ENCODE peak calls at places on chromosome 18, in five cellular contexts. P, Z, A, V and H are unnamed samples.

GRCh38 chr18:48623468-48624220 is 84.8 kb downstream of the CTIF start:
- DNase-seq in V (peak; percentile 88), P (no peak), A (no peak), Z (no peak), H (no peak)

GRCh38 chr18:78769502-78770113 is 210.0 kb upstream of the SALL3 start:
- DNase-seq in P (no peak), A (peak; percentile 8), V (no peak), Z (no peak), H (no peak)

GRCh38 chr18:51621103-51621969 is 423.9 kb upstream of the MEX3C start:
- DNase-seq in Z (peak; percentile 53), V (peak; percentile 12), A (peak; percentile 60), P (peak; percentile 81), H (peak; percentile 60)

GRCh38 chr18:62436636-62437519 is 85.9 kb upstream of the ZCCHC2 start:
- DNase-seq in A (peak; percentile 81), V (no peak), Z (no peak), P (no peak), H (no peak)

GRCh38 chr18:54852780-54853675 is 24.8 kb downstream of the RAB27B start:
- DNase-seq in V (no peak), A (no peak), P (no peak), Z (no peak), H (no peak)

GRCh38 chr18:62281684-62282083 is 43.4 kb upstream of the TNFRSF11A start:
- DNase-seq in A (no peak), V (peak; percentile 26), Z (no peak), P (no peak), H (no peak)

GRCh38 chr18:51044928-51045587 is 15.0 kb downstream of the SMAD4 start:
- DNase-seq in P (peak; percentile 50), Z (no peak), A (no peak), V (no peak), H (no peak)

GRCh38 chr18:8800041-8800441 is 94.7 kb downstream of the MTCL1 start:
- DNase-seq in P (no peak), A (no peak), Z (no peak), V (peak; percentile 47), H (no peak)

GRCh38 chr18:45923138-45923537 is 44.0 kb downstream of the EPG5 start:
- DNase-seq in Z (no peak), V (no peak), A (no peak), P (no peak), H (no peak)
- H3K36me3 ChIP-seq in Z (peaks cover 80% of the 10 kb centered on the region), V (peaks cover 1% of the 10 kb centered on the region), A (peaks cover 84% of the 10 kb centered on the region), P (no peaks in the 10 kb centered on the region), H (peaks cover 6% of the 10 kb centered on the region)

DNA sequence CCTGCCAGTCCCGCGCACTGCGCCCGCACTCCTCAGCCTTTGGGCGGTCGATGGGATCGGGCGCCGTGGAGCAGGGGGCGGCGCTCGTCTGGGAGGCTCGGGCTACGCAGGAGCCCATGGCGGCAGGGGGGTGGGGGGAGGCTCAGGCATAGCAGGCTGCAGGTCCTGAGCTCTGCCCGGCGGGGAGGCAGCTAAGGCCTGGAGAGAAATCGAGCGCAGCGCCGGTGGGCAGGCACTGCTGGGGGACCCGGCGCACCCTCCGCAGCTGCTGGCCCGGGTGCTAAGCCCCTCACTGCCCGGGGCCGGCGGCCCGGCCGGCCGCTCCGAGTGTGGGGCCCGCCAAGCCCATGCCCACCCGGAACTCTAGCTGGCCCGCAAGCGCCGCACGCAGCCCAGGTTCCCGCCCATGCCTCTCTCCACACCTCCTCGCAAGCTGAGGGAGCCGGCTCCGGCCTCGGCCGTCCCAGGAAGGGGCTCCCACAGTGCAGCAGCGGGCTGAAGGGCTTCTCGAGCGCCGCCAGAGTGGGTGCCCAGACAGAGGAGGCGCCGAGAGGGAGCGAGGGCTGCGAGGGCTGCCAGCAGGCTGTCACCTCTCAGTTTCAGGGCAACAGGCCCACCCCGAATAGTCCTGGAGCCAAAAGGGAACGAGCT is 74.1 kb downstream of the PSMG2 start:
- DNase-seq in Z (no peak), V (no peak), P (no peak), A (no peak), H (no peak)
- H3K4me3 ChIP-seq in Z (no peak overlapping the region), V (peak overlapping the region; percentile 14), P (no peak overlapping the region), A (peak overlapping the region; percentile 24), H (peak overlapping the region; percentile 32)

DNA sequence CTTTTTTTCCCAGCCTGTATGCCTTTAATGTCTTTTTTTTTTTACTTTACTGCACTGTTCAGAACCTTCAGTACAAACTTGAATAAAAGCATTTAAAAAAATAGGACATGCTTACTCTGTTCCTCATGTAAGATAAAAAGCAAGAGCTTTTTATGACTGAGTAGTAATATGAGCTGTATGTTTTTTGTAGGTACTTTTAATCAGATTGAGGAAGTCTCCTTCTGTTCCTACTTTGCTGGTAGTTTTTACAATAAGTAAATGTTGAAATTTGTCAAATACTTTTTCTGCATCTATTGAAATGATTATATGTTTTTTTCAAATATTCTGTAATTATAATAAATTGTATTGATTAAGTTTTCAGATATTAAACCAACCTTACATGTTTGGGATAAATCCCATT is 189.8 kb downstream of the FAM210A start:
- DNase-seq in P (no peak), A (no peak), Z (no peak), V (no peak), H (no peak)
- H3K27me3 ChIP-seq in P (no peaks in the 10 kb centered on the region), A (no peaks in the 10 kb centered on the region), Z (no peaks in the 10 kb centered on the region), V (no peaks in the 10 kb centered on the region), H (no peaks in the 10 kb centered on the region)

GRCh38 chr18:79937103-79937860 is 14.2 kb downstream of the SLC66A2 start:
- DNase-seq in V (no peak), A (peak; percentile 25), Z (no peak), P (no peak), H (no peak)
- H3K36me3 ChIP-seq in V (peaks cover 1% of the 10 kb centered on the region), A (peaks cover 34% of the 10 kb centered on the region), Z (peaks cover 35% of the 10 kb centered on the region), P (no peaks in the 10 kb centered on the region), H (no peaks in the 10 kb centered on the region)

DNA sequence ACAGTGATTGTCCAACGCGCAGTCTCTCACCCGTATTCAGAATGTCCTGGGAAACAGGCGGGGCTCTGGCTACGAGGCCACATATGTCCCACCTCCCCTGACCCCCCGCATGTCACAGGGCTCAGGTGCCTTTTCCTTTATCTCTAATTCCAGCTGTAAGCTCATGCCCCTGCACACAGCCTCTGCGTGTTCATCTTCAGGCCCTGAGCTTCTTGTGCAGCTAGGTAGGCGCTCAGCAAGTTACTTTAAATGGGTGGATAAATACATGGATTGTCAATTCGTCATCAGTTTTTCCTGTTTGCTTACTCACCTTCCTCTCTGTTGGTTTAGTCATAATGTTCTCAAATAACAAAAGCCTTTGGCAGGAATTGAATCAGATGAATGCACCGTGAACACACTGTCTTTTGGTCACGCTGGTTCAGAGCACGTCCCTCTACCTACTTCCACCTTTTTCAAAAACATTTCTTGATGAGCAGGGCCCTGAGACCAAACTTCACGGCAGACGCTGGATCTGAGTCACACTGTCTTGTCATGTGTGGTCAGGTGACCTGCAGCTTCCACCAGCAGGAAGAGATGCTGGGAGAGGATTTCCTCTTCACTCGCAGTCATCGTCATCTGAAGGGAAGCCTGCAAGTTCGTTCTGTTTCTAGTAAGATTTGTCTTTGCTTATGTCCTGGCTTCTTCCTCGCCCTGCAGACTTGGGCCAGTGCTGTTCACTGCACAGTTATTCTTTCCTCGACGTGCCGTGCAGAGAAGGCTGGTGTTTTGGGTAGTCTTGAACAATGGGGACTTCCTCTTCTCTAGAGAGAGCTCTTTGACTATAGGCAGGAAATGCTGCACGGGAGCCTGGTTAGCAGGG is 138.1 kb downstream of the PTGR3 start:
- DNase-seq in V (peak; percentile 91), Z (no peak), P (no peak), A (peak; percentile 84), H (no peak)
- H3K4me3 ChIP-seq in V (no peak overlapping the region), Z (peak overlapping the region; percentile 32), P (no peak overlapping the region), A (peak overlapping the region; percentile 16), H (no peak overlapping the region)

DNA sequence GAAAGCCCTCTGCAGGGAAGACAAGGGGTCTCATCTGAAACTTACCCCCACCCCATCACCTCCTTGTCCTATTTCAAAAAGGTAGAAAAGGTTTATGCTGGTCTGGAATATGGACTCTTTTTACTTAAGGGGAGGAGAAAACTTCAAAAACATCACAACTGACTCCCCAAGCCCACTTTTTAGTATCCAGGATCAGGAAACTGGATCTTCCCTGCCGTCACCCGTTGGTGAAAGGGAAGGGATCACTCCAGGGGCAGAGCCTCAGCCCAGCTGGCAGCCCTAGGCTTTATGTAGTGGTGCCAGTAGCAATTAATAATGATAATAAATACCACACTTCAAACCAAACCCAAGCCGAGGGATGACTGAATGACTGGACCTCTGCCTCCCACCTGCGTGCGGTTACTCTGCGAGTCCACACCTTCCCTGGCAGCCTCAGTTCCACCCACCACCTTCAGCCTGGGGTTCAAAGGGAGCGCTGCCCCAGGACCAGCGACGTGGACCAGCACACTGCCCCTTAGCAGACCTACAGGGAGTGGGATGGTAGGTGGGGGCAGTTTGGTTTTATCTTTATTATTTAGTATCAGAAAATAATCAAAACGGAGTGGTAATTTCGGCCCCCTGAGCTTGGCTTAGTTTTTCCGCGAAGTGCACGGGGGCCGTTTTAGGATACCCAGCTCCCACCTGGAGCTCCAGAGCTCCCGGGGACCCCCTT is 4.9 kb upstream of the GATA6 start:
- DNase-seq in Z (no peak), V (no peak), P (no peak), A (peak; percentile 73), H (peak; percentile 56)
- H3K27me3 ChIP-seq in Z (peaks cover 87% of the 10 kb centered on the region), V (peaks cover 79% of the 10 kb centered on the region), P (peaks cover 100% of the 10 kb centered on the region), A (peaks cover 48% of the 10 kb centered on the region), H (peaks cover 81% of the 10 kb centered on the region)